ENCODE peak calls at places on chromosome 18, in nine cellular contexts. One of them, this sample, is unnamed.

GRCh38 chr18:34493566-34494358 is 216.3 kb upstream of the DTNA start:
- DNase-seq in activated naive CD4-positive, alpha-beta T cell: no peak
- DNase-seq in HS-5: no peak
- DNase-seq in right lobe of liver: peak
- DNase-seq in RPMI8226: peak
- DNase-seq in T-helper 1 cell: no peak
- DNase-seq in cardiac septum: peak
- DNase-seq in left ventricle myocardium superior: peak
- DNase-seq in H54: no peak
- DNase-seq in this sample: peak

GRCh38 chr18:23151414-23152099 is 16.3 kb downstream of the CABLES1 start:
- DNase-seq in T-helper 1 cell: no peak
- DNase-seq in RPMI8226: no peak
- DNase-seq in H54: no peak
- DNase-seq in left ventricle myocardium superior: no peak
- DNase-seq in right lobe of liver: no peak
- DNase-seq in HS-5: no peak
- DNase-seq in cardiac septum: no peak
- DNase-seq in activated naive CD4-positive, alpha-beta T cell: no peak
- DNase-seq in this sample: no peak

GRCh38 chr18:41618135-41618534 is 336.9 kb upstream of the PIK3C3 start:
- DNase-seq in H54: no peak
- DNase-seq in RPMI8226: no peak
- DNase-seq in cardiac septum: no peak
- DNase-seq in HS-5: no peak
- DNase-seq in T-helper 1 cell: no peak
- DNase-seq in right lobe of liver: no peak
- DNase-seq in activated naive CD4-positive, alpha-beta T cell: no peak
- DNase-seq in left ventricle myocardium superior: no peak
- DNase-seq in this sample: no peak

GRCh38 chr18:21167641-21168372 is 56.2 kb upstream of the ROCK1 start:
- DNase-seq in H54: no peak
- DNase-seq in cardiac septum: no peak
- DNase-seq in HS-5: no peak
- DNase-seq in activated naive CD4-positive, alpha-beta T cell: no peak
- DNase-seq in RPMI8226: peak
- DNase-seq in T-helper 1 cell: no peak
- DNase-seq in left ventricle myocardium superior: no peak
- DNase-seq in right lobe of liver: no peak
- DNase-seq in this sample: no peak

GRCh38 chr18:43627833-43628370 is 350.6 kb upstream of the SYT4 start:
- DNase-seq in right lobe of liver: no peak
- DNase-seq in left ventricle myocardium superior: no peak
- DNase-seq in HS-5: no peak
- DNase-seq in activated naive CD4-positive, alpha-beta T cell: no peak
- DNase-seq in H54: no peak
- DNase-seq in T-helper 1 cell: no peak
- DNase-seq in cardiac septum: no peak
- DNase-seq in RPMI8226: no peak
- DNase-seq in this sample: no peak

GRCh38 chr18:27413495-27414401 is 228.6 kb upstream of the CHST9 start:
- DNase-seq in left ventricle myocardium superior: no peak
- DNase-seq in T-helper 1 cell: no peak
- DNase-seq in cardiac septum: no peak
- DNase-seq in HS-5: peak
- DNase-seq in RPMI8226: no peak
- DNase-seq in activated naive CD4-positive, alpha-beta T cell: no peak
- DNase-seq in H54: no peak
- DNase-seq in right lobe of liver: no peak
- DNase-seq in this sample: no peak

GRCh38 chr18:40371673-40372072 is 1583.4 kb upstream of the PIK3C3 start:
- DNase-seq in T-helper 1 cell: no peak
- DNase-seq in left ventricle myocardium superior: no peak
- DNase-seq in RPMI8226: no peak
- DNase-seq in right lobe of liver: no peak
- DNase-seq in H54: no peak
- DNase-seq in HS-5: peak
- DNase-seq in activated naive CD4-positive, alpha-beta T cell: no peak
- DNase-seq in cardiac septum: no peak
- DNase-seq in this sample: no peak

GRCh38 chr18:37394610-37394965 is 171.0 kb downstream of the CELF4 start:
- DNase-seq in HS-5: no peak
- DNase-seq in RPMI8226: no peak
- DNase-seq in activated naive CD4-positive, alpha-beta T cell: no peak
- DNase-seq in cardiac septum: no peak
- DNase-seq in H54: no peak
- DNase-seq in right lobe of liver: no peak
- DNase-seq in left ventricle myocardium superior: no peak
- DNase-seq in T-helper 1 cell: no peak
- DNase-seq in this sample: no peak

GRCh38 chr18:36593001-36593400 is 235.8 kb downstream of the TPGS2 start:
- DNase-seq in cardiac septum: no peak
- DNase-seq in RPMI8226: no peak
- DNase-seq in right lobe of liver: no peak
- DNase-seq in activated naive CD4-positive, alpha-beta T cell: no peak
- DNase-seq in left ventricle myocardium superior: no peak
- DNase-seq in HS-5: no peak
- DNase-seq in T-helper 1 cell: no peak
- DNase-seq in H54: no peak
- DNase-seq in this sample: no peak

GRCh38 chr18:9260388-9261380 is 73.9 kb upstream of the TWSG1 start:
- DNase-seq in T-helper 1 cell: no peak
- DNase-seq in left ventricle myocardium superior: no peak
- DNase-seq in activated naive CD4-positive, alpha-beta T cell: no peak
- DNase-seq in RPMI8226: no peak
- DNase-seq in H54: no peak
- DNase-seq in right lobe of liver: no peak
- DNase-seq in cardiac septum: no peak
- DNase-seq in HS-5: no peak
- DNase-seq in this sample: no peak

GRCh38 chr18:23921716-23922285 is 92.8 kb upstream of the TTC39C start:
- DNase-seq in right lobe of liver: no peak
- DNase-seq in cardiac septum: no peak
- DNase-seq in left ventricle myocardium superior: no peak
- DNase-seq in HS-5: no peak
- DNase-seq in activated naive CD4-positive, alpha-beta T cell: no peak
- DNase-seq in H54: no peak
- DNase-seq in RPMI8226: no peak
- DNase-seq in T-helper 1 cell: no peak
- DNase-seq in this sample: no peak

GRCh38 chr18:66722671-66723070 is 118.8 kb upstream of the CDH19 start:
- DNase-seq in T-helper 1 cell: no peak
- DNase-seq in left ventricle myocardium superior: no peak
- DNase-seq in cardiac septum: no peak
- DNase-seq in RPMI8226: no peak
- DNase-seq in H54: no peak
- DNase-seq in HS-5: no peak
- DNase-seq in right lobe of liver: no peak
- DNase-seq in activated naive CD4-positive, alpha-beta T cell: no peak
- DNase-seq in this sample: no peak

GRCh38 chr18:36993068-36993467 is 164.1 kb downstream of the KIAA1328 start:
- DNase-seq in cardiac septum: no peak
- DNase-seq in RPMI8226: no peak
- DNase-seq in activated naive CD4-positive, alpha-beta T cell: no peak
- DNase-seq in left ventricle myocardium superior: no peak
- DNase-seq in T-helper 1 cell: no peak
- DNase-seq in H54: no peak
- DNase-seq in HS-5: peak
- DNase-seq in right lobe of liver: no peak
- DNase-seq in this sample: no peak

GRCh38 chr18:54382733-54383252 is 25.1 kb downstream of the C18orf54 start:
- DNase-seq in cardiac septum: no peak
- DNase-seq in T-helper 1 cell: no peak
- DNase-seq in right lobe of liver: no peak
- DNase-seq in HS-5: no peak
- DNase-seq in H54: no peak
- DNase-seq in left ventricle myocardium superior: no peak
- DNase-seq in RPMI8226: no peak
- DNase-seq in activated naive CD4-positive, alpha-beta T cell: no peak
- DNase-seq in this sample: no peak

GRCh38 chr18:62977512-62977911 is 262.2 kb downstream of the PHLPP1 start:
- DNase-seq in right lobe of liver: no peak
- DNase-seq in H54: no peak
- DNase-seq in HS-5: no peak
- DNase-seq in T-helper 1 cell: no peak
- DNase-seq in cardiac septum: no peak
- DNase-seq in left ventricle myocardium superior: no peak
- DNase-seq in RPMI8226: no peak
- DNase-seq in activated naive CD4-positive, alpha-beta T cell: no peak
- DNase-seq in this sample: no peak

GRCh38 chr18:62279561-62279960 is 45.5 kb upstream of the TNFRSF11A start:
- DNase-seq in activated naive CD4-positive, alpha-beta T cell: no peak
- DNase-seq in RPMI8226: no peak
- DNase-seq in T-helper 1 cell: no peak
- DNase-seq in H54: no peak
- DNase-seq in right lobe of liver: no peak
- DNase-seq in HS-5: no peak
- DNase-seq in cardiac septum: no peak
- DNase-seq in left ventricle myocardium superior: no peak
- DNase-seq in this sample: no peak

GRCh38 chr18:50674307-50674706 is 114.4 kb downstream of the MAPK4 start:
- DNase-seq in right lobe of liver: no peak
- DNase-seq in cardiac septum: peak
- DNase-seq in T-helper 1 cell: no peak
- DNase-seq in left ventricle myocardium superior: peak
- DNase-seq in activated naive CD4-positive, alpha-beta T cell: no peak
- DNase-seq in RPMI8226: peak
- DNase-seq in HS-5: no peak
- DNase-seq in H54: no peak
- DNase-seq in this sample: no peak

GRCh38 chr18:76353500-76353899 is 141.5 kb downstream of the ZNF516 start:
- DNase-seq in RPMI8226: no peak
- DNase-seq in HS-5: no peak
- DNase-seq in activated naive CD4-positive, alpha-beta T cell: no peak
- DNase-seq in H54: no peak
- DNase-seq in T-helper 1 cell: no peak
- DNase-seq in left ventricle myocardium superior: no peak
- DNase-seq in cardiac septum: peak
- DNase-seq in right lobe of liver: no peak
- DNase-seq in this sample: no peak

GRCh38 chr18:26429535-26429934 is 118.8 kb downstream of the KCTD1 start:
- DNase-seq in right lobe of liver: no peak
- DNase-seq in H54: peak
- DNase-seq in RPMI8226: no peak
- DNase-seq in T-helper 1 cell: no peak
- DNase-seq in cardiac septum: peak
- DNase-seq in activated naive CD4-positive, alpha-beta T cell: no peak
- DNase-seq in left ventricle myocardium superior: no peak
- DNase-seq in HS-5: peak
- DNase-seq in this sample: no peak

GRCh38 chr18:2903006-2903405 is 56.2 kb downstream of the EMILIN2 start:
- DNase-seq in left ventricle myocardium superior: peak
- DNase-seq in HS-5: no peak
- DNase-seq in cardiac septum: peak
- DNase-seq in right lobe of liver: no peak
- DNase-seq in activated naive CD4-positive, alpha-beta T cell: no peak
- DNase-seq in H54: peak
- DNase-seq in RPMI8226: no peak
- DNase-seq in T-helper 1 cell: no peak
- DNase-seq in this sample: no peak

GRCh38 chr18:4352746-4353522 is 102.2 kb downstream of the DLGAP1 start:
- DNase-seq in T-helper 1 cell: no peak
- DNase-seq in right lobe of liver: no peak
- DNase-seq in H54: no peak
- DNase-seq in activated naive CD4-positive, alpha-beta T cell: no peak
- DNase-seq in cardiac septum: no peak
- DNase-seq in RPMI8226: no peak
- DNase-seq in HS-5: no peak
- DNase-seq in left ventricle myocardium superior: no peak
- DNase-seq in this sample: no peak